ENCODE peak calls at places on chromosomes 3 and 15, in seven cellular contexts. G is stomach, B is endothelial cell of umbilical vein, F is suprapubic skin, U is upper lobe of left lung, Y is transverse colon, H is spleen. P is an unnamed sample.

GRCh38 chr3:141552440-141552991 is 65.7 kb downstream of the RASA2 start:
- DNase-seq in G (no peak), B (peak; percentile 24), F (no peak), U (no peak), Y (no peak), H (no peak), P (no peak)

GRCh38 chr15:68650901-68651709 is 72.3 kb downstream of the CORO2B start:
- DNase-seq in G (peak; percentile 61), B (peak; percentile 45), F (no peak), U (peak; percentile 90), Y (peak; percentile 72), H (peak; percentile 88), P (no peak)

GRCh38 chr3:60079076-60079475 is 1029.3 kb upstream of the CFAP20DC start:
- DNase-seq in G (no peak), B (no peak), F (no peak), U (no peak), Y (no peak), H (no peak), P (no peak)

GRCh38 chr15:96064351-96064756 is 266.1 kb upstream of the NR2F2 start:
- DNase-seq in G (no peak), B (no peak), F (no peak), U (no peak), Y (no peak), H (no peak), P (peak; percentile 87)

GRCh38 chr15:82942691-82943090 is 9.8 kb downstream of the HOMER2 start:
- DNase-seq in G (peak; percentile 91), B (no peak), F (no peak), U (no peak), Y (no peak), H (peak; percentile 10), P (no peak)

GRCh38 chr3:187101184-187102072 is 37.9 kb downstream of the RPL39L start:
- DNase-seq in G (peak; percentile 69), B (peak; percentile 90), F (no peak), U (no peak), Y (peak; percentile 77), H (peak; percentile 78), P (no peak)

GRCh38 chr15:75062706-75063105 is 39.3 kb downstream of the PPCDC start:
- DNase-seq in G (no peak), B (no peak), F (no peak), U (no peak), Y (no peak), H (no peak), P (no peak)

GRCh38 chr3:155603302-155603701 is 141.6 kb downstream of the PLCH1 start:
- DNase-seq in G (no peak), B (no peak), F (no peak), U (no peak), Y (no peak), H (no peak), P (no peak)

GRCh38 chr3:15638193-15638890 is 36.8 kb downstream of the BTD start:
- DNase-seq in G (no peak), B (peak; percentile 17), F (no peak), U (no peak), Y (peak; percentile 42), H (no peak), P (no peak)

GRCh38 chr3:98343647-98344507 is 9.8 kb upstream of the OR5K4 start:
- DNase-seq in G (no peak), B (peak; percentile 42), F (no peak), U (no peak), Y (peak; percentile 9), H (no peak), P (no peak)

GRCh38 chr3:113557374-113557773 is 25.0 kb downstream of the SIDT1 start:
- DNase-seq in G (no peak), B (peak; percentile 26), F (no peak), U (no peak), Y (no peak), H (no peak), P (no peak)

GRCh38 chr3:124928333-124929202 is 6.0 kb downstream of the MUC13 start:
- DNase-seq in G (peak; percentile 76), B (peak; percentile 74), F (peak; percentile 82), U (no peak), Y (peak; percentile 74), H (no peak), P (no peak)

GRCh38 chr15:97909291-97909891 is 51.1 kb upstream of the ARRDC4 start:
- DNase-seq in G (peak; percentile 74), B (peak; percentile 63), F (no peak), U (no peak), Y (peak; percentile 77), H (peak; percentile 84), P (no peak)

GRCh38 chr15:29457729-29458128 is 188.1 kb upstream of the NSMCE3 start:
- DNase-seq in G (no peak), B (no peak), F (no peak), U (no peak), Y (no peak), H (no peak), P (no peak)

GRCh38 chr15:100120111-100120510 is 221.7 kb downstream of the ADAMTS17 start:
- DNase-seq in G (no peak), B (no peak), F (no peak), U (no peak), Y (no peak), H (peak; percentile 1), P (no peak)

GRCh38 chr3:178492496-178492895 is 43.7 kb upstream of the KCNMB2 start:
- DNase-seq in G (no peak), B (no peak), F (no peak), U (no peak), Y (no peak), H (no peak), P (no peak)

GRCh38 chr3:105066106-105066839 is 300.4 kb upstream of the ALCAM start:
- DNase-seq in G (no peak), B (no peak), F (no peak), U (no peak), Y (no peak), H (no peak), P (no peak)

GRCh38 chr3:168998792-168999191 is 664.7 kb downstream of the MECOM start:
- DNase-seq in G (no peak), B (peak; percentile 42), F (no peak), U (no peak), Y (no peak), H (no peak), P (no peak)

GRCh38 chr3:4417449-4417848 is 49.6 kb downstream of the SUMF1 start:
- DNase-seq in G (no peak), B (no peak), F (no peak), U (no peak), Y (no peak), H (no peak), P (no peak)

GRCh38 chr3:70558955-70559354 is 246.5 kb upstream of the MDFIC2 start:
- DNase-seq in G (no peak), B (no peak), F (no peak), U (no peak), Y (no peak), H (no peak), P (no peak)

DNA sequence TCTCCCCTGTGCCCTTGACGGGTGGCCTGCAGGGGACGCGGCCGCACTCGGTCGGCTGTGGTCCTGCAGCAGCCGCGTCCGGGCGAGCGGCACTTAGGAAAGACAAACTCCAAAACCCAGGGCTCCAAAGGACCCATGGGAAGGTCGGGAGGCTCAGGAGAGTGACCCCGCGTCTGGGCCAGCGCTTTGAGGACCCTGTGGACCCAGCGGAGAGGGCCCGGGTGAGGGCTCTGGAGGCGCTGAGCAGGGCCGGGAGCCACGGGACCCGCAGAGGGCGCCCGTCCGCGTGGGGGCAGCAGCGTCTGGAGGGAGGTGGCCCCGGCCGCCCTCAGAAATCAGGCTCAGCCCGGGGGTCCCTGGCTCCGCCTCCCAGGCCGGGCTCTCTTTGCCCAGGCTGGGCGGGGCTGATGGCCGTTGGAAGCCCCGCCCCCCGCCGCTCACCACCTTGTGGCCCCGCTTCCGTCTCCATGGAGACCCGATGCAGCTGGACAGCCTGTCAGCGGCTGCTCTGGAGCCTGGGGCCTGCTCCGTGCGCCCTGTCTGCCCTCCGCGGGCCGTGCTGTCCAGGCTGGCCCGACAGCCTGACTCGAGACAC is 34.6 kb upstream of the RPL32 start:
- DNase-seq in G (peak; percentile 62), B (peak; percentile 20), F (no peak), U (peak; percentile 86), Y (peak; percentile 46), H (no peak), P (no peak)
- TF ChIP-seq CTCF in G (no peak), B (peak; percentile 48), F (no peak), U (no peak), Y (peak; percentile 22), H (no peak), P (peak; percentile 20)

GRCh38 chr3:61627768-61628185 is 66.4 kb downstream of the PTPRG start:
- DNase-seq in G (no peak), B (peak; percentile 30), F (no peak), U (no peak), Y (peak; percentile 21), H (no peak), P (no peak)
- TF ChIP-seq POLR2AphosphoS5 in G (no peak), B (no peak), F (no peak), U (no peak), Y (no peak), H (no peak), P (no peak)

DNA sequence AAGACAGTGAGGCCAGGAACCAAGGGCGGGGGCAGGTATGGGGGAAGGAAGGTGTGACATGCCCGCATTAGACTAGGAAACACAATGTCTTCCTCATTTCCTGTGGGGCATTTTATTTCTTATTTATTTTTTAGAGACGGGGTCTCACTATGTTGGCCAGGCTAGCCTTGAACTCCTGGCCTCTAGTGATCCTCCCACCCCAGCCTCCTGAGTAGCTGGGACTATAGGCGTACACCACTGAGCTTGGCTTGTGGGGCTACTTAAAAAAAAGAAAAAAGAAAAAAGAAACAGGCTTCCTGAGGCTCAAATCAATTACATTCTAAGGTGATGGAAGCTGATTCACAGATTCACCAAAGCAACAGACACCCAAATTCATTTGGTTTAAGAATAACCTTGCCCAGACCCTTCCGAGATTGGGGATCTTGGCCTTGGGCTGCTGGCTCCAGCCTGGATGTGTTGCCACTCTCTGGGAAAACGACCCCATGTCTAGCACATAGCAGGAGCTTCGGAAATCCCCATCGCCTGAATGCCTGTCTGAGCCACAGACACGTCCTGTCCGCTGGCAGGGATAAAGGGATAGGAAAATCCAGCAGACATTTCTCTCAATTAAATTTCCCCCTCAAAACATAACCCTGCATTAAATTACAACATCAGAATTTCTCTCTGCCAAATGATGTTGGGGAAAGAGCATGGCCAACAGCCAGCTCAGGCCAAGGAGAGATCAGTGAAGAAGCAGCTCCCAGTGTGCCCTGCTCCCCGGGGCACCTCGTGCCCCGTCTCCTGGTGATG is 13.0 kb downstream of the CPN2 start:
- DNase-seq in G (no peak), B (no peak), F (no peak), U (no peak), Y (no peak), H (no peak), P (no peak)
- TF ChIP-seq CTCF in G (no peak), B (no peak), F (no peak), U (no peak), Y (no peak), H (no peak), P (no peak)

GRCh38 chr3:12898290-12898979 is 57.1 kb upstream of the RPL32 start:
- DNase-seq in G (no peak), B (no peak), F (no peak), U (no peak), Y (no peak), H (peak; percentile 73), P (no peak)

GRCh38 chr3:12895391-12896205 is 54.2 kb upstream of the RPL32 start:
- DNase-seq in G (no peak), B (no peak), F (no peak), U (no peak), Y (no peak), H (no peak), P (no peak)

GRCh38 chr3:12896206-12896697 is 54.9 kb upstream of the RPL32 start:
- DNase-seq in G (no peak), B (no peak), F (no peak), U (no peak), Y (no peak), H (no peak), P (no peak)

GRCh38 chr3:12898980-12899755 is 57.8 kb upstream of the RPL32 start:
- DNase-seq in G (no peak), B (no peak), F (no peak), U (peak; percentile 84), Y (no peak), H (peak; percentile 73), P (no peak)

GRCh38 chr3:12897537-12898289 is 56.3 kb upstream of the RPL32 start:
- DNase-seq in G (no peak), B (no peak), F (no peak), U (no peak), Y (no peak), H (peak; percentile 57), P (no peak)
- TF ChIP-seq POLR2AphosphoS5 in G (no peak), B (no peak), F (no peak), U (no peak), Y (no peak), H (peak; percentile 44), P (no peak)

P was measured in esophagus muscularis mucosa.